ENCODE peak calls at places on chromosome 18, in five cellular contexts. N is omental fat pad, C is AG10803, I is stomach, Y is fibroblast of mammary gland. L is an unnamed sample.

GRCh38 chr18:22176282-22176621 is 6.9 kb downstream of the GATA6 start:
- DNase-seq in N (no peak), C (no peak), I (no peak), Y (no peak), L (no peak)

GRCh38 chr18:13222371-13223281 is 4.1 kb downstream of the LDLRAD4 start:
- DNase-seq in N (no peak), C (peak), I (peak), Y (no peak), L (no peak)

GRCh38 chr18:34222396-34223163 is 2.1 kb downstream of the NOL4 start:
- DNase-seq in N (no peak), C (no peak), I (no peak), Y (peak), L (peak)

GRCh38 chr18:39799010-39799409 is 2156.0 kb upstream of the PIK3C3 start:
- DNase-seq in N (no peak), C (peak), I (no peak), Y (peak), L (no peak)

GRCh38 chr18:76981388-76981968 is 151.1 kb downstream of the MBP start:
- DNase-seq in N (no peak), C (no peak), I (peak), Y (no peak), L (no peak)

GRCh38 chr18:49625021-49625691 is 63.3 kb downstream of the LIPG start:
- DNase-seq in N (no peak), C (no peak), I (no peak), Y (peak), L (no peak)

GRCh38 chr18:63949068-63949737 is at the start of gene HMSD:
- DNase-seq in N (no peak), C (peak), I (peak), Y (peak), L (peak)

GRCh38 chr18:25724997-25725396 is 365.4 kb downstream of the SS18 start:
- DNase-seq in N (no peak), C (no peak), I (no peak), Y (no peak), L (no peak)

GRCh38 chr18:31436825-31437224 is 10.7 kb upstream of the DSG3 start:
- DNase-seq in N (no peak), C (no peak), I (no peak), Y (peak), L (no peak)

GRCh38 chr18:57953883-57954282 is 90.1 kb upstream of the NEDD4L start:
- DNase-seq in N (no peak), C (no peak), I (no peak), Y (no peak), L (no peak)

GRCh38 chr18:44067201-44067600 is 613.5 kb upstream of the SETBP1 start:
- DNase-seq in N (no peak), C (no peak), I (no peak), Y (no peak), L (no peak)

GRCh38 chr18:51164327-51165290 is 32.9 kb downstream of the MEX3C start:
- DNase-seq in N (no peak), C (peak), I (no peak), Y (no peak), L (no peak)

GRCh38 chr18:7259482-7259881 is 28.6 kb downstream of the LRRC30 start:
- DNase-seq in N (no peak), C (no peak), I (no peak), Y (no peak), L (no peak)

GRCh38 chr18:3661121-3661520 is 211.1 kb downstream of the TGIF1 start:
- DNase-seq in N (no peak), C (no peak), I (no peak), Y (no peak), L (no peak)

GRCh38 chr18:44039826-44040225 is 640.9 kb upstream of the SETBP1 start:
- DNase-seq in N (no peak), C (no peak), I (no peak), Y (peak), L (no peak)

GRCh38 chr18:2134364-2134763 is 436.9 kb downstream of the METTL4 start:
- DNase-seq in N (no peak), C (no peak), I (no peak), Y (no peak), L (no peak)

GRCh38 chr18:3923750-3924149 is 473.8 kb downstream of the TGIF1 start:
- DNase-seq in N (no peak), C (peak), I (no peak), Y (peak), L (no peak)

GRCh38 chr18:49072524-49072934 is 121.8 kb upstream of the SMAD7 start:
- DNase-seq in N (no peak), C (peak), I (peak), Y (peak), L (no peak)

GRCh38 chr18:44325903-44326650 is 354.6 kb upstream of the SETBP1 start:
- DNase-seq in N (peak), C (peak), I (peak), Y (peak), L (peak)

GRCh38 chr18:29823671-29824070 is 1218.9 kb downstream of the DSC3 start:
- DNase-seq in N (no peak), C (no peak), I (no peak), Y (no peak), L (no peak)

GRCh38 chr18:74518456-74519315 is 15.6 kb upstream of the CNDP1 start:
- DNase-seq in N (no peak), C (no peak), I (peak), Y (no peak), L (no peak)

GRCh38 chr18:74514860-74515495 is 18.8 kb downstream of the CNDP2 start:
- DNase-seq in N (no peak), C (no peak), I (peak), Y (no peak), L (no peak)

GRCh38 chr18:74515620-74516231 is 18.6 kb upstream of the CNDP1 start:
- DNase-seq in N (no peak), C (no peak), I (peak), Y (no peak), L (no peak)

GRCh38 chr18:74516271-74517235 is 17.7 kb upstream of the CNDP1 start:
- DNase-seq in N (no peak), C (no peak), I (peak), Y (no peak), L (no peak)

DNA sequence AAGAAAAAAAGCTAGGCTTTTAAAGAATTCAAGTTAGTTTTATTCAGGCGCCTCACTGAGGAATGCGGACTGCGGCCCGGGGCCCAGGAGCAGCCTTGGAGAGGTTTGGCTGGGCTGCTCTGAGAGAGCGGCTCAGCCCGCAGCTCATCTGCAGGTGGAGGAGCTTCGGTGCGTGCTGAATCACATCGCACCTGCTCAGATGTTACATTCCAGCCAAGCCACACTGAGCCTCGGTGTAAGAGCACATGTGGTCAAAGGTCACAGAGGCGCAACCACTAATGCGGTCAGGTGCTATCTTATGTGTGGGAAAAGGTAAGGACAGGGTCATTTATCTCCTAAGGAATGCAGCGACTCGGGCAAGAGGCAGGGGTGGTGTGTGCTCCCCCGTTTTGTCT is 17.1 kb upstream of the CNDP1 start:
- DNase-seq in N (no peak), C (no peak), I (peak), Y (no peak), L (no peak)
- TF ChIP-seq CTCF in N (no peak), C (no peak), I (no peak), Y (no peak), L (no peak)

GRCh38 chr18:70936160-70936559 is 647.3 kb downstream of the SOCS6 start:
- DNase-seq in N (no peak), C (no peak), I (no peak), Y (no peak), L (no peak)
- TF ChIP-seq CTCF in N (no peak), C (no peak), I (no peak), Y (no peak), L (no peak)

GRCh38 chr18:78563110-78563509 is 416.5 kb upstream of the SALL3 start:
- DNase-seq in N (no peak), C (no peak), I (no peak), Y (no peak), L (no peak)
- TF ChIP-seq CTCF in N (no peak), C (no peak), I (no peak), Y (no peak), L (no peak)

GRCh38 chr18:23893653-23894052 is 120.9 kb upstream of the TTC39C start:
- DNase-seq in N (no peak), C (no peak), I (no peak), Y (no peak), L (no peak)
- TF ChIP-seq CTCF in N (no peak), C (no peak), I (no peak), Y (no peak), L (no peak)

DNA sequence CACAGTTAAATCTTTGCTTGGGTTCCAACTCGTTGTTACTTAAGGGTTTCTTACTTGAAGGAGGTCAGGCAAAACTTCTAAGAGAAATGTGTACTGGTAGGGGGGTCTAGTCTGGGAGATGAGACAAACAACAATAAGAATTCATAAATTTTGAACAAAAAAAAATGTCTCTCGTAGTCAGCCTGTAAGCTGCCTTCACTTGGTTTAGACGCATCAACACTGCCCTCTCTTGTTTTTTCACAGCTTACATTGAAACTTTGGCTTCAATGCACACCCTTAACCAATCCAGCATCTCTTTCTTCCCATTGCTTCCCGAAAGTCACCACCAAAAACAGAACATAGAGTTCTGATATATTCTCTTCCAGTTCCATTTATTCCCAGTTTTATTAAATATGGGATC is 576.4 kb upstream of the PIK3C3 start:
- DNase-seq in N (no peak), C (peak), I (no peak), Y (peak), L (no peak)
- TF ChIP-seq CTCF in N (no peak), C (peak), I (peak), Y (peak), L (no peak)

GRCh38 chr18:36455931-36456330 is 158.4 kb downstream of the FHOD3 start:
- DNase-seq in N (no peak), C (no peak), I (no peak), Y (no peak), L (no peak)
- TF ChIP-seq CTCF in N (no peak), C (no peak), I (no peak), Y (no peak), L (no peak)

GRCh38 chr18:27411911-27412310 is 226.8 kb upstream of the CHST9 start:
- DNase-seq in N (no peak), C (no peak), I (no peak), Y (peak), L (no peak)

GRCh38 chr18:27415495-27415894 is 230.4 kb upstream of the CHST9 start:
- DNase-seq in N (no peak), C (no peak), I (no peak), Y (no peak), L (no peak)

GRCh38 chr18:27413495-27414401 is 228.6 kb upstream of the CHST9 start:
- DNase-seq in N (no peak), C (peak), I (no peak), Y (peak), L (no peak)

GRCh38 chr18:27414691-27415090 is 229.6 kb upstream of the CHST9 start:
- DNase-seq in N (no peak), C (no peak), I (no peak), Y (no peak), L (no peak)

GRCh38 chr18:27412551-27412950 is 227.4 kb upstream of the CHST9 start:
- DNase-seq in N (no peak), C (no peak), I (no peak), Y (no peak), L (no peak)
- TF ChIP-seq CTCF in N (no peak), C (no peak), I (no peak), Y (no peak), L (no peak)

GRCh38 chr18:35284846-35285245 is 5.2 kb downstream of the ZSCAN30 start:
- DNase-seq in N (no peak), C (no peak), I (no peak), Y (no peak), L (no peak)

GRCh38 chr18:35283923-35284794 is 5.9 kb downstream of the ZSCAN30 start:
- DNase-seq in N (no peak), C (no peak), I (no peak), Y (no peak), L (no peak)

GRCh38 chr18:35278085-35278484 is 11.9 kb downstream of the ZSCAN30 start:
- DNase-seq in N (no peak), C (no peak), I (no peak), Y (no peak), L (no peak)

GRCh38 chr18:35278969-35279368 is 11.1 kb downstream of the ZSCAN30 start:
- DNase-seq in N (no peak), C (no peak), I (no peak), Y (no peak), L (no peak)

DNA sequence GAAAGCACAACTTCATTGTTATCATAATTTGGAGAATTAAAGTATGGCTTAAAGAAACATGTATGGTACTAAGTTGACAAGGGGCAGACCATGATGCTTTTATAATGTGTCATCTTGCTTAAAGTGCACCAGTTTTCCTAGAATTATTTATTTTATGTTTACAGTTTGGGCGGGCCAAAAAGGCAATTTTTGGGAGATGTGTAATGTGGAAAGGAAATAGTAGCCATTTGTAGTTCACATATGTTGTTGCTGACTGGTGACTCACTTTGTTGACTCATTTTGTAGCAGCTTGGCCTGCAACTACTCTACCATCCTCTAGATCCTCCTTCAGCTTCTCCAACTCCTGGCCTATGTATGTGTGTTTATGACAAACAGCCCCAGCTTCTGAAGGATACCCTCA is 7.7 kb downstream of the ZSCAN30 start:
- DNase-seq in N (no peak), C (peak), I (no peak), Y (peak), L (no peak)
- TF ChIP-seq CTCF in N (no peak), C (peak), I (no peak), Y (no peak), L (no peak)

GRCh38 chr18:79950440-79951341 is 762 bp downstream of the SLC66A2 start:
- DNase-seq in N (peak), C (peak), I (peak), Y (peak), L (no peak)

GRCh38 chr18:79952457-79952995 is 1.1 kb upstream of the SLC66A2 start:
- DNase-seq in N (no peak), C (no peak), I (peak), Y (no peak), L (no peak)

GRCh38 chr18:79952996-79953559 is 1.6 kb upstream of the SLC66A2 start:
- DNase-seq in N (peak), C (no peak), I (peak), Y (no peak), L (no peak)

GRCh38 chr18:79949571-79950439 is 1.6 kb downstream of the SLC66A2 start:
- DNase-seq in N (peak), C (no peak), I (peak), Y (no peak), L (no peak)

GRCh38 chr18:79951545-79952456 is at the start of gene SLC66A2:
- DNase-seq in N (peak), C (peak), I (peak), Y (peak), L (peak)
- TF ChIP-seq CTCF in N (no peak), C (no peak), I (no peak), Y (no peak), L (no peak)

L was measured in mesothelial cell of epicardium.